ENCODE peak calls at places on chromosomes 16 and 17, in seven cellular contexts. R, G, K, P, E, F and T are unnamed samples.

GRCh38 chr17:64787255-64787920 is 125.3 kb upstream of the SMURF2 start:
- DNase-seq in R (no peak), P (no peak), G (no peak), F (no peak), E (no peak), K (no peak), T (no peak)

GRCh38 chr17:75475144-75475835 is 18.9 kb downstream of the TMEM94 start:
- DNase-seq in P (no peak), E (no peak), F (no peak), G (peak; percentile 38), R (no peak), K (no peak), T (no peak)

GRCh38 chr16:25747160-25747758 is 55.5 kb downstream of the HS3ST4 start:
- DNase-seq in P (no peak), K (no peak), E (no peak), F (no peak), G (no peak), R (no peak), T (no peak)

GRCh38 chr17:34420254-34420766 is 57.3 kb upstream of the CCL1 start:
- DNase-seq in G (peak; percentile 46), E (peak; percentile 58), K (peak; percentile 61), P (peak; percentile 85), F (peak; percentile 47), R (peak; percentile 80), T (peak; percentile 43)

GRCh38 chr17:76136276-76137025 is 4.6 kb downstream of the FOXJ1 start:
- DNase-seq in F (no peak), R (no peak), P (peak; percentile 55), K (no peak), G (no peak), E (no peak), T (no peak)

GRCh38 chr17:65813306-65813705 is 251.9 kb upstream of the AXIN2 start:
- DNase-seq in R (no peak), E (no peak), K (no peak), G (peak; percentile 6), P (no peak), F (no peak), T (no peak)

GRCh38 chr17:18026408-18026776 is 12.6 kb downstream of the ATPAF2 start:
- DNase-seq in E (peak; percentile 58), K (peak; percentile 71), F (peak; percentile 28), R (no peak), P (peak; percentile 68), G (peak; percentile 81), T (peak; percentile 56)

GRCh38 chr17:17693253-17693954 is 12.1 kb downstream of the RAI1 start:
- DNase-seq in P (peak; percentile 78), G (no peak), R (peak; percentile 27), F (no peak), K (no peak), E (peak; percentile 63), T (peak; percentile 70)

GRCh38 chr17:29642171-29642611 is 19.5 kb upstream of the CORO6 start:
- DNase-seq in F (no peak), E (no peak), P (peak; percentile 63), R (no peak), K (no peak), G (no peak), T (no peak)

GRCh38 chr16:89375686-89376085 is 114.7 kb downstream of the ANKRD11 start:
- DNase-seq in F (no peak), E (no peak), K (no peak), G (no peak), P (no peak), R (no peak), T (no peak)

GRCh38 chr17:57379237-57380054 is 123.1 kb downstream of the MSI2 start:
- DNase-seq in K (peak; percentile 58), E (no peak), R (no peak), G (peak; percentile 12), P (peak; percentile 67), F (no peak), T (no peak)

GRCh38 chr16:25155553-25156460 is 44.3 kb downstream of the LCMT1 start:
- DNase-seq in P (no peak), G (peak; percentile 34), R (no peak), F (no peak), K (no peak), E (no peak), T (no peak)

GRCh38 chr16:35506018-35506897 is 2046.8 kb downstream of the TP53TG3F start:
- DNase-seq in E (no peak), F (no peak), K (no peak), G (no peak), R (no peak), P (peak; percentile 96), T (no peak)

GRCh38 chr17:57408064-57408811 is 151.9 kb downstream of the MSI2 start:
- DNase-seq in E (no peak), K (no peak), F (no peak), R (no peak), P (no peak), G (no peak), T (no peak)

GRCh38 chr17:8384801-8385335 is 1.9 kb upstream of the RPL26 start:
- DNase-seq in K (peak; percentile 47), P (no peak), R (no peak), G (peak; percentile 93), F (no peak), E (peak; percentile 88), T (no peak)

GRCh38 chr16:27242868-27243590 is 25.5 kb downstream of the NSMCE1 start:
- DNase-seq in K (peak; percentile 98), G (peak; percentile 98), R (no peak), P (no peak), E (peak; percentile 70), F (no peak), T (no peak)

GRCh38 chr17:3690094-3690715 is 5.8 kb downstream of the P2RX5 start:
- DNase-seq in E (no peak), K (no peak), F (no peak), R (no peak), G (no peak), P (no peak), T (no peak)

GRCh38 chr16:58324792-58325191 is 30.0 kb upstream of the PRSS54 start:
- DNase-seq in R (no peak), K (no peak), G (no peak), F (no peak), P (no peak), E (no peak), T (no peak)

GRCh38 chr16:58011652-58012051 is 10.4 kb downstream of the USB1 start:
- DNase-seq in K (no peak), G (peak; percentile 83), E (peak; percentile 82), R (no peak), P (no peak), F (no peak), T (no peak)

GRCh38 chr17:29115906-29116651 is 64.1 kb downstream of the MYO18A start:
- DNase-seq in F (no peak), P (peak; percentile 85), G (peak; percentile 55), E (peak; percentile 62), R (no peak), K (peak; percentile 43), T (no peak)

GRCh38 chr16:73996624-73997339 is 299.8 kb upstream of the PSMD7 start:
- DNase-seq in E (no peak), G (no peak), R (no peak), F (no peak), P (no peak), K (peak; percentile 22), T (no peak)

GRCh38 chr16:680967-681745 is 946 bp downstream of the STUB1 start:
- DNase-seq in K (peak; percentile 57), F (no peak), R (no peak), P (no peak), E (peak; percentile 69), G (peak; percentile 49), T (no peak)

GRCh38 chr16:29700253-29700987 is 21.4 kb downstream of the QPRT start:
- DNase-seq in E (peak; percentile 75), P (peak; percentile 88), R (peak; percentile 38), K (peak; percentile 89), G (peak; percentile 87), F (peak; percentile 63), T (peak; percentile 75)

GRCh38 chr16:78832100-78832499 is 732.6 kb downstream of the WWOX start:
- DNase-seq in R (no peak), F (no peak), E (no peak), P (no peak), K (no peak), G (no peak), T (no peak)

DNA sequence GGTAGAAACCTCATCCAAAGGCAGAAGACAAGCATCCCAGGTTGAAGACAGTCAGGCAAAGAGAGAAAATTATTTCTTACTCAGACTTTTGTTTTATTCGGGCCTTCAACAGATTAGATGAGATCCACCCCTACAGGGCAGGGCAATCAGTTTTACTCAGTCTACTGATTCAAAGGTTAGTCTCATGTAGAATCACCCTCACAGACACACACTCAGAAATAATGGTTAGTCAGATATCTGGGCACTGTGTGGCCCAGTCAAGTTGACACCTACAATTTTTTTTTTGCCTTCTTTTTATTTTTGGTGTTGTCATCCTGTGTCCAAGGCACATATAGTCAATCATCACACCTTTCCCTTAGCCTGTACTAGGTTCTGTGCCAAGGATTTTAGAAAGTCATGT is 729.8 kb downstream of the WWOX start:
- DNase-seq in K (no peak), E (no peak), G (no peak), R (no peak), F (no peak), P (no peak), T (no peak)
- H3K9me3 ChIP-seq in K (no peaks in the 10 kb centered on the region), E (peaks cover under 1% of the 10 kb centered on the region), G (peaks cover 38% of the 10 kb centered on the region), R (no peaks in the 10 kb centered on the region), F (no peaks in the 10 kb centered on the region), P (no peaks in the 10 kb centered on the region), T (no peaks in the 10 kb centered on the region)

DNA sequence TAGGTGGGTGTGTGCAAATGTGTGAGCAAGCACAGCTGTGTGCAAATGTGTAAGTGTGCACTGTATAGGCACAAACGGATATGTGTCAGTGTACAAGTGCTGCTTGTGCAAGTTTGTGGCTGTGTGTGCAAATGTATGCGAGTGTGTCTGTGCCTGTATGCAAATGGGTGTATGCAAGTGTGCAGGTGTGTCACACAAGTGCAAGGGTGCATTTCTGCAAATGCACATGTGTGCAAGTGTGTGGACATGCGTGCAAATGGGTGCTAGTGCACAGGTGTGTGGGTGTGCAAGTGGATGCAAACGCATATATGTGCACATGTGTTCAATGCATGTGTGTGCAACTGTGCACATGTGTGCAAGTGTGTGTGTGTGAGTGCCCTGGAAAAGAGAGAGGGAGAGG is 76.5 kb upstream of the TNRC6C start:
- DNase-seq in E (no peak), G (no peak), R (no peak), K (no peak), F (no peak), P (no peak), T (no peak)
- H3K27ac ChIP-seq in E (no peak overlapping the region), G (no peak overlapping the region), R (no peak overlapping the region), K (no peak overlapping the region), F (peak overlapping the region; percentile 80), P (no peak overlapping the region), T (peak overlapping the region; percentile 83)

DNA sequence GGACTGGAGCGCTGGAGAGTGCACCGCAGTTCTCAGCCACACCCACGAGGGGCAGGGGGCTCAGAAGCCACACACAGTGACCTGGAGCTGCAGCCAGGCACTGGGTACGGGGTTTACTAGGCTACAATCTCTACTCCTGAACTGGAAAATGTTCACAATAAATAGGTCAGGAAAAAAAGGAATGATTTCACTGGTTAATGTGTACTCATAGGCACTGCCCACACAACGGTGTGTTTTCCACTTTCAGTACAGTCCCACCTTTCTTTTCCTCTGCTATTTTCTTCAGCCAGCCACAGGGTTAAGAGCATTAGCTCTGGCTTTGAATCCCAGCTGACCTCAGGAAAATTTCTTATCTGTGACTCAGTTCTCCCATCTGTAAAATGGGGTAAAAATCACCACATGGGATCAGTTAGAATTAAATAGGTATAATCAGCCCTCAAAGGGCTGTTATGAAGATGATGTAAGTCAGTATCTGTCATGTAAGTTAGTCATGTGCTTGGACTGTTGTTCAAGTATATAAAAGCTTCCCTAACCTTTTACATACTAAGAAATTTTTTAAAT is 35.7 kb downstream of the ZCCHC14 start:
- DNase-seq in F (no peak), R (no peak), G (peak; percentile 76), P (peak; percentile 36), E (no peak), K (peak; percentile 63), T (no peak)
- H3K4me1 ChIP-seq in F (peaks cover 7% of the 10 kb centered on the region), R (peaks cover 9% of the 10 kb centered on the region), G (peaks cover 16% of the 10 kb centered on the region), P (peaks cover 37% of the 10 kb centered on the region), E (peaks cover 21% of the 10 kb centered on the region), K (peaks cover 14% of the 10 kb centered on the region), T (peaks cover 41% of the 10 kb centered on the region)

GRCh38 chr16:60731329-60731728 is 1304.9 kb downstream of the CDH8 start:
- DNase-seq in E (no peak), G (no peak), F (no peak), R (no peak), K (no peak), P (no peak), T (no peak)
- H3K9me3 ChIP-seq in E (no peaks in the 10 kb centered on the region), G (peaks cover 4% of the 10 kb centered on the region), F (no peaks in the 10 kb centered on the region), R (no peaks in the 10 kb centered on the region), K (no peaks in the 10 kb centered on the region), P (peaks cover 3% of the 10 kb centered on the region), T (no peaks in the 10 kb centered on the region)